ENCODE peak calls at places on chromosomes 11 and 22, in seven cellular contexts. W, F, H, V, J, D and B are unnamed samples.

GRCh38 chr11:69343401-69344321 is 49.7 kb downstream of the MYEOV start:
- DNase-seq in W (no peak), F (no peak), H (no peak), V (no peak), J (no peak), D (no peak), B (no peak)

GRCh38 chr11:1225386-1226225 is 2.7 kb downstream of the MUC5B start:
- DNase-seq in W (no peak), F (no peak), H (no peak), V (no peak), J (no peak), D (no peak), B (no peak)

GRCh38 chr11:95108159-95108611 is 18.5 kb downstream of the ENDOD1 start:
- DNase-seq in W (no peak), F (peak; percentile 76), H (no peak), V (peak; percentile 34), J (peak; percentile 53), D (peak; percentile 68), B (no peak)

GRCh38 chr11:73221451-73221850 is 3.4 kb downstream of the P2RY2 start:
- DNase-seq in W (no peak), F (no peak), H (no peak), V (no peak), J (no peak), D (no peak), B (no peak)

GRCh38 chr22:47392054-47392347 is 629.6 kb downstream of the TBC1D22A start:
- DNase-seq in W (no peak), F (no peak), H (no peak), V (no peak), J (no peak), D (no peak), B (no peak)

GRCh38 chr11:69325446-69325845 is 31.5 kb downstream of the MYEOV start:
- DNase-seq in W (no peak), F (no peak), H (no peak), V (no peak), J (no peak), D (no peak), B (no peak)

GRCh38 chr22:42670921-42671709 is 21.9 kb upstream of the CYB5R3 start:
- DNase-seq in W (peak; percentile 63), F (no peak), H (no peak), V (no peak), J (no peak), D (no peak), B (no peak)

GRCh38 chr11:7605544-7605943 is 67.8 kb downstream of the CYB5R2 start:
- DNase-seq in W (no peak), F (peak; percentile 20), H (peak; percentile 95), V (peak; percentile 62), J (peak; percentile 33), D (no peak), B (peak; percentile 15)

GRCh38 chr22:50712341-50713007 is 25.5 kb upstream of the ACR start:
- DNase-seq in W (no peak), F (no peak), H (no peak), V (no peak), J (no peak), D (no peak), B (no peak)

GRCh38 chr11:6612816-6613136 is 760 bp upstream of the TAF10 start:
- DNase-seq in W (no peak), F (no peak), H (no peak), V (no peak), J (no peak), D (no peak), B (no peak)

GRCh38 chr22:41382098-41382578 is 396 bp downstream of the TEF start:
- DNase-seq in W (no peak), F (peak; percentile 57), H (no peak), V (no peak), J (peak; percentile 52), D (peak; percentile 75), B (no peak)

GRCh38 chr11:106399075-106399500 is 321.6 kb downstream of the AASDHPPT start:
- DNase-seq in W (no peak), F (peak; percentile 96), H (peak; percentile 97), V (peak; percentile 100), J (peak; percentile 100), D (peak; percentile 8), B (peak; percentile 99)

GRCh38 chr22:23138584-23139469 is 3.0 kb downstream of the RSPH14 start:
- DNase-seq in W (no peak), F (no peak), H (no peak), V (no peak), J (no peak), D (no peak), B (no peak)

GRCh38 chr11:57542582-57542981 is 5.2 kb downstream of the SMTNL1 start:
- DNase-seq in W (no peak), F (no peak), H (no peak), V (no peak), J (no peak), D (no peak), B (no peak)

GRCh38 chr11:69442012-69442806 is 39.3 kb upstream of the LINC01488 start:
- DNase-seq in W (no peak), F (peak; percentile 67), H (no peak), V (no peak), J (peak; percentile 23), D (no peak), B (peak; percentile 9)

GRCh38 chr22:32044913-32045312 is 1.9 kb downstream of the SLC5A1 start:
- DNase-seq in W (no peak), F (no peak), H (no peak), V (no peak), J (peak; percentile 2), D (no peak), B (no peak)

GRCh38 chr22:36610567-36610966 is 81.6 kb upstream of the EIF3D start:
- DNase-seq in W (no peak), F (no peak), H (no peak), V (no peak), J (no peak), D (no peak), B (no peak)

GRCh38 chr11:62591448-62592215 is at the start of gene TUT1:
- DNase-seq in W (peak; percentile 95), F (peak; percentile 89), H (peak; percentile 94), V (peak; percentile 99), J (peak; percentile 99), D (peak; percentile 96), B (peak; percentile 99)

GRCh38 chr11:62595124-62595523 is 3.8 kb upstream of the TUT1 start:
- DNase-seq in W (no peak), F (no peak), H (no peak), V (no peak), J (no peak), D (no peak), B (no peak)

GRCh38 chr11:62592989-62593421 is 1.7 kb upstream of the TUT1 start:
- DNase-seq in W (no peak), F (no peak), H (no peak), V (no peak), J (no peak), D (no peak), B (no peak)

GRCh38 chr11:62592216-62592815 is 993 bp upstream of the TUT1 start:
- DNase-seq in W (no peak), F (no peak), H (no peak), V (no peak), J (no peak), D (no peak), B (no peak)

DNA sequence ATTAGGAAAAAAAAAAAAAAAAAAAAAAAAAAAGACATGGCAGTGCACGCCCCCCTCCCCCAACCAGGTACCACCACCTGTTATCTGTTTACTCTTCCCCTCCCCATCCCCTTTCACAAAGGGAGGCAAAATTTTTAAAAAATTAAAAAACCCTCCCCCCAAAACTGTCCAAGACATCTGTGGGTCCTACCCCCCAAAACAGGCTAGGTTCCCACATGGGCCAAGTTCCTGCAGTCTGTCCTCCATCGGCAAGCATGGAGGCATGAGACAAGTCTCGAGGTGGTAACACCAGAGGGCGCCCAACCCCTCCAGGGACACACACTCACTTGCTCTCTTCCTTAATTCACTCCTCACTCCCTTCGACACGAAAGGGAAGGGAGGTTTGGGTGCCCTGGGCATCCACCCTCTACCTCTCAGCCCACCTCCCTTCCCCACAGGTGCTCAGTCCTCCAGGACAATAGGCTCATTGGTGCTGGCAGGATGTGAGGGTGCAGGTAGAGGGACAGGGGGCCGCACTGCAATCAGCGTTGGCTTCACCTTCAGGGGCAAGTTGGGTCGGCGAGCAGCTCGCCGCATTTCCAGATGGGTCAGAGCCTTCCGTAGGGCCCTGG is 2.2 kb upstream of the TUT1 start:
- DNase-seq in W (peak; percentile 45), F (peak; percentile 47), H (no peak), V (peak; percentile 70), J (peak; percentile 79), D (peak; percentile 66), B (peak; percentile 59)
- TF ChIP-seq CTCF in W (peak; percentile 69), F (peak; percentile 68), H (peak; percentile 69), V (peak; percentile 59), J (peak; percentile 69), D (peak; percentile 51), B (peak; percentile 76)

GRCh38 chr11:12599408-12600143 is 74.6 kb upstream of the TEAD1 start:
- DNase-seq in W (peak; percentile 20), F (peak; percentile 11), H (no peak), V (no peak), J (no peak), D (peak; percentile 30), B (no peak)
- TF ChIP-seq CTCF in W (peak; percentile 95), F (peak; percentile 37), H (peak; percentile 61), V (peak; percentile 31), J (peak; percentile 26), D (peak; percentile 62), B (peak; percentile 73)

DNA sequence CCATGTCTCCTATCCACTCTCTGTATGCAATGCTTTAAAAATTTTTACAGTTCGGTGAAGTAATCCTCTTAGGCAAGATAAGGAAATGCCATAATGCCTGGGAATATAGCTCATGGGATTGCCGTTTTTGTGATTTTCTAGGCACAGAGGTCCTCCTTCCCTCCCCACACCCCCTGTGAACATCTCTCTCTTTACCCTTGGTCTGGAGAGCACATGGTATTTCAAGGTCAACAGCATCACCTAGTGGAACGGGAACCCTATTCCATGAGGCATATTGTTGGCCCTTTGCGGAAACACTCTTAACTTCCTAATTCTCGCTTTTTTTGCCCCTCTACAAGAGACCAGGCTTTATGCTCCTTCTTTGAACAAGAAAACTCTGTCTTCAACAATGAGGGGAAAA is 8.8 kb downstream of the NXPE4 start:
- DNase-seq in W (no peak), F (no peak), H (no peak), V (peak; percentile 10), J (no peak), D (no peak), B (no peak)
- TF ChIP-seq CTCF in W (no peak), F (no peak), H (no peak), V (peak; percentile 47), J (peak; percentile 36), D (no peak), B (no peak)

DNA sequence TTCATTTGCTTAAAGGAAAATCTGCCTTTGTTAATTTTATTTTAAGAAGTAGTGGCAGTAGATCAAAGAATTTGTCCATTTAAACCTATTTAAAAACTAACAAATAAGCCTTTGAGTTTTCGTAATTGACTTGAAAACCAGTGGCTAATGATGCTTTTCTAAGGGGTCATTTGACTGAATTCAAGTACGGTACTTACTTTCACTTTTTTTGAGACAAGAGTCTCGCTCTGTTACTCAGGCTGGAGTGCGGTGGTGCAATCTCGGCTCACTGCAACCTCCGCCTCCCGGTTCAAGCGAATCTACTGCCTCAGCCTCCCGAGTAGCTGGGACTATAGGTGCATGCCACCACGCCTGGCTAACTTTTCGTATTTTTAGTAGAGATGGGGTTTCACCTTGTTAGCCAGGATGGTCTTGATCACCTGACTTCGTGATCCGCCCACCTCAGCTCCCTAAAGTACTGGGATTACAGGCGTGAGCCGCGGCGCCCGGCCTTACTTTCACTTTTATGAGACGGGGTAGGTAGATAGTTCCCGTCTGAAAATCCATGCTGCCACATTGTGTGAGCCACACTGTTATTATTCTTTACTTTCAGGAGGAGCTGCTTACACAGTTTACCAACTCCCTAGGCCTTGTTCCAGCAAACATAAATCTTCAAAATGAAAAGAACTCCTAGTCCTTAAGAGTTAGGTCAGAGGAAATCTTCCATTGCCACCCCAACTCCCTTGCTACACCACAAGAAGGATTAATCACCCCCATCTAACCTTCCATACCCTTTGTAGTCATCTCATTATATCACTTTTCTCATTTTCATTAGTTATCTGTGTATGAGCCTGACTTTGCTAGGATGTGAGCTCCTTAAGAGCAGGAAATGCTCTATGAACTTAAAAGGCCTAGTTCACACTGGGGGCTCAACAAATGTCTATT is 926.6 kb upstream of the CCDC90B start:
- DNase-seq in W (no peak), F (no peak), H (no peak), V (no peak), J (no peak), D (no peak), B (no peak)
- TF ChIP-seq CTCF in W (no peak), F (no peak), H (no peak), V (no peak), J (no peak), D (no peak), B (no peak)